ENCODE peak calls at places on chromosomes 12 and 14, in seven cellular contexts. One of them, this sample, is unnamed. For H3K36me3 and H3K27me3, the result is how much of the 10 kb centered on the place peaks cover.

GRCh38 chr12:103848132-103848531 is 7.1 kb upstream of the NT5DC3 start:
- DNase-seq in psoas muscle: no peak
- DNase-seq in HepG2: peak
- DNase-seq in upper lobe of right lung: no peak
- DNase-seq in heart left ventricle: no peak
- DNase-seq in naive thymus-derived CD4-positive, alpha-beta T cell: no peak
- DNase-seq in PC-3: peak
- DNase-seq in this sample: no peak

GRCh38 chr12:108237272-108237671 is 101.8 kb downstream of the CMKLR1 start:
- DNase-seq in upper lobe of right lung: no peak
- DNase-seq in psoas muscle: no peak
- DNase-seq in HepG2: peak
- DNase-seq in naive thymus-derived CD4-positive, alpha-beta T cell: no peak
- DNase-seq in PC-3: peak
- DNase-seq in heart left ventricle: no peak
- DNase-seq in this sample: peak

GRCh38 chr12:54455760-54456469 is 17.5 kb downstream of the GTSF1 start:
- DNase-seq in psoas muscle: no peak
- DNase-seq in naive thymus-derived CD4-positive, alpha-beta T cell: no peak
- DNase-seq in upper lobe of right lung: no peak
- DNase-seq in HepG2: no peak
- DNase-seq in PC-3: no peak
- DNase-seq in heart left ventricle: no peak
- DNase-seq in this sample: no peak

GRCh38 chr12:120445911-120446909 is at the start of the genes GATC and TRIAP1:
- DNase-seq in upper lobe of right lung: peak
- DNase-seq in HepG2: peak
- DNase-seq in PC-3: peak
- DNase-seq in naive thymus-derived CD4-positive, alpha-beta T cell: peak
- DNase-seq in psoas muscle: peak
- DNase-seq in heart left ventricle: peak
- DNase-seq in this sample: peak

GRCh38 chr12:2796187-2796663 is 1.5 kb downstream of the FKBP4 start:
- DNase-seq in heart left ventricle: no peak
- DNase-seq in naive thymus-derived CD4-positive, alpha-beta T cell: no peak
- DNase-seq in upper lobe of right lung: no peak
- DNase-seq in HepG2: no peak
- DNase-seq in PC-3: peak
- DNase-seq in psoas muscle: no peak
- DNase-seq in this sample: peak

GRCh38 chr12:17665839-17666238 is 424.2 kb downstream of the RERGL start:
- DNase-seq in heart left ventricle: no peak
- DNase-seq in PC-3: no peak
- DNase-seq in upper lobe of right lung: no peak
- DNase-seq in naive thymus-derived CD4-positive, alpha-beta T cell: no peak
- DNase-seq in HepG2: no peak
- DNase-seq in psoas muscle: no peak
- DNase-seq in this sample: no peak

GRCh38 chr12:63915105-63915830 is 70.8 kb downstream of the SRGAP1 start:
- DNase-seq in psoas muscle: no peak
- DNase-seq in PC-3: peak
- DNase-seq in upper lobe of right lung: no peak
- DNase-seq in naive thymus-derived CD4-positive, alpha-beta T cell: no peak
- DNase-seq in HepG2: no peak
- DNase-seq in heart left ventricle: no peak
- DNase-seq in this sample: no peak

GRCh38 chr12:125092108-125092871 is 27.1 kb downstream of the AACS start:
- DNase-seq in PC-3: no peak
- DNase-seq in heart left ventricle: no peak
- DNase-seq in HepG2: no peak
- DNase-seq in psoas muscle: no peak
- DNase-seq in upper lobe of right lung: no peak
- DNase-seq in naive thymus-derived CD4-positive, alpha-beta T cell: no peak
- DNase-seq in this sample: no peak

GRCh38 chr12:117119592-117120198 is 20.5 kb upstream of the TESC start:
- DNase-seq in upper lobe of right lung: peak
- DNase-seq in PC-3: peak
- DNase-seq in naive thymus-derived CD4-positive, alpha-beta T cell: no peak
- DNase-seq in psoas muscle: peak
- DNase-seq in heart left ventricle: no peak
- DNase-seq in HepG2: peak
- DNase-seq in this sample: peak

GRCh38 chr12:77777274-77777673 is 53.4 kb upstream of the NAV3 start:
- DNase-seq in naive thymus-derived CD4-positive, alpha-beta T cell: no peak
- DNase-seq in psoas muscle: no peak
- DNase-seq in PC-3: no peak
- DNase-seq in HepG2: no peak
- DNase-seq in heart left ventricle: no peak
- DNase-seq in upper lobe of right lung: no peak
- DNase-seq in this sample: no peak

GRCh38 chr14:103516426-103517171 is 6.0 kb downstream of the CKB start:
- DNase-seq in psoas muscle: peak
- DNase-seq in naive thymus-derived CD4-positive, alpha-beta T cell: no peak
- DNase-seq in upper lobe of right lung: peak
- DNase-seq in heart left ventricle: no peak
- DNase-seq in PC-3: no peak
- DNase-seq in HepG2: no peak
- DNase-seq in this sample: peak

GRCh38 chr14:98368916-98369315 is 903.1 kb downstream of the BCL11B start:
- DNase-seq in heart left ventricle: no peak
- DNase-seq in HepG2: no peak
- DNase-seq in PC-3: no peak
- DNase-seq in naive thymus-derived CD4-positive, alpha-beta T cell: no peak
- DNase-seq in psoas muscle: no peak
- DNase-seq in upper lobe of right lung: no peak
- DNase-seq in this sample: no peak

GRCh38 chr14:98008381-98009113 is 1211.4 kb downstream of the VRK1 start:
- DNase-seq in HepG2: no peak
- DNase-seq in naive thymus-derived CD4-positive, alpha-beta T cell: no peak
- DNase-seq in heart left ventricle: no peak
- DNase-seq in upper lobe of right lung: no peak
- DNase-seq in PC-3: peak
- DNase-seq in psoas muscle: no peak
- DNase-seq in this sample: no peak

GRCh38 chr14:75259510-75259855 is 19.1 kb upstream of the FOS start:
- DNase-seq in heart left ventricle: no peak
- DNase-seq in naive thymus-derived CD4-positive, alpha-beta T cell: no peak
- DNase-seq in HepG2: no peak
- DNase-seq in psoas muscle: no peak
- DNase-seq in PC-3: peak
- DNase-seq in upper lobe of right lung: no peak
- DNase-seq in this sample: peak

GRCh38 chr14:26395726-26396125 is 202.1 kb downstream of the NOVA1 start:
- DNase-seq in PC-3: no peak
- DNase-seq in psoas muscle: no peak
- DNase-seq in upper lobe of right lung: no peak
- DNase-seq in HepG2: no peak
- DNase-seq in heart left ventricle: no peak
- DNase-seq in naive thymus-derived CD4-positive, alpha-beta T cell: no peak
- DNase-seq in this sample: no peak

GRCh38 chr14:92253381-92253894 is 69.5 kb upstream of the SLC24A4 start:
- DNase-seq in heart left ventricle: no peak
- DNase-seq in upper lobe of right lung: no peak
- DNase-seq in psoas muscle: no peak
- DNase-seq in HepG2: no peak
- DNase-seq in PC-3: no peak
- DNase-seq in naive thymus-derived CD4-positive, alpha-beta T cell: no peak
- DNase-seq in this sample: peak

DNA sequence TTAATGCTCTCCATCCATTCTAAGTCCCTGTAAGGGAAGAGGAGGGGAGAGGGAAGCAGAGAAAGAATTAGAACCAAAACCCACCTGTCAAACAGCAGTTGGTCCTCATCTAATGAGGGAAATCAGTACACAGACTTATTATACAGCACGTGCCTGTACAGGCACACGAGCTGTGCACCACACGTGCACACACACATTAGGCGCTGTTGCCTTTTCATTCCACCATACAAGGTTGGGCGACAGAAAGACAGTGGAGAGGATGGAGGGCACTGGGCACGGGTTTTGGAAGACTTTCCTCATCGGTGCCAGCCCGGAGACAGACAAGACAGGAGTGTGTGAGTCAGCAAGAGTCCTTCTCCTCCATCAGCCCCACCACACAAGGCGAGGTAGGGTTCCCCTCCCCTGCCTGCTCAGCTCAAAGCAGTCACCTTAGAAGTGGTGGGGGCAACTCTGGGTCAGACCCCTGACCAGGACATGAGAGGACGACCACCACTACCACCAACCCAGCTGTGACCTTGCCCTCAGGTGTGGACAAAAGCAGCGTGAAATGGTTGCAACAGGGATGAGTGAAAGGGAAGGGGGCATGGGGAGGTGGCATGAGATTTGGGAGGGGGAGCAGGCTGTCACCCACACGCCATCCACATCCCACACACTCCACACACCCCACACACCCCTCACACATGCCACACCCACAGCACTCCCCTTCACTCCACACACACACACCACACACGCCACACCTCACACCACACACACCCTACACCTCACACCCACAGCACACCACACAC is 80.7 kb downstream of the ACTN1 start:
- DNase-seq in psoas muscle: peak
- DNase-seq in naive thymus-derived CD4-positive, alpha-beta T cell: no peak
- DNase-seq in HepG2: no peak
- DNase-seq in upper lobe of right lung: no peak
- DNase-seq in heart left ventricle: no peak
- DNase-seq in PC-3: no peak
- DNase-seq in this sample: no peak
- H3K4me3 ChIP-seq in psoas muscle: no peak
- H3K4me3 ChIP-seq in naive thymus-derived CD4-positive, alpha-beta T cell: no peak
- H3K4me3 ChIP-seq in HepG2: no peak
- H3K4me3 ChIP-seq in upper lobe of right lung: no peak
- H3K4me3 ChIP-seq in heart left ventricle: no peak
- H3K4me3 ChIP-seq in PC-3: no peak
- H3K4me3 ChIP-seq in this sample: no peak

GRCh38 chr14:67680941-67681340 is 6.5 kb upstream of the VTI1B start:
- DNase-seq in naive thymus-derived CD4-positive, alpha-beta T cell: no peak
- DNase-seq in heart left ventricle: no peak
- DNase-seq in psoas muscle: no peak
- DNase-seq in upper lobe of right lung: no peak
- DNase-seq in HepG2: no peak
- DNase-seq in PC-3: no peak
- DNase-seq in this sample: no peak
- H3K36me3 ChIP-seq in naive thymus-derived CD4-positive, alpha-beta T cell: under half
- H3K36me3 ChIP-seq in heart left ventricle: half or more
- H3K36me3 ChIP-seq in psoas muscle: under half
- H3K36me3 ChIP-seq in upper lobe of right lung: under half
- H3K36me3 ChIP-seq in HepG2: under half
- H3K36me3 ChIP-seq in PC-3: half or more
- H3K36me3 ChIP-seq in this sample: under half

GRCh38 chr14:56797003-56797568 is 13.2 kb downstream of the OTX2 start:
- DNase-seq in PC-3: no peak
- DNase-seq in psoas muscle: no peak
- DNase-seq in heart left ventricle: no peak
- DNase-seq in HepG2: no peak
- DNase-seq in naive thymus-derived CD4-positive, alpha-beta T cell: no peak
- DNase-seq in upper lobe of right lung: no peak
- DNase-seq in this sample: peak

GRCh38 chr14:56796259-56796658 is 14.0 kb downstream of the OTX2 start:
- DNase-seq in psoas muscle: no peak
- DNase-seq in PC-3: no peak
- DNase-seq in upper lobe of right lung: no peak
- DNase-seq in heart left ventricle: no peak
- DNase-seq in naive thymus-derived CD4-positive, alpha-beta T cell: no peak
- DNase-seq in HepG2: no peak
- DNase-seq in this sample: peak

GRCh38 chr14:56795284-56795622 is 15.0 kb downstream of the OTX2 start:
- DNase-seq in naive thymus-derived CD4-positive, alpha-beta T cell: no peak
- DNase-seq in HepG2: no peak
- DNase-seq in upper lobe of right lung: no peak
- DNase-seq in heart left ventricle: no peak
- DNase-seq in PC-3: no peak
- DNase-seq in psoas muscle: no peak
- DNase-seq in this sample: no peak

GRCh38 chr14:56794088-56794556 is 16.2 kb downstream of the OTX2 start:
- DNase-seq in psoas muscle: no peak
- DNase-seq in heart left ventricle: no peak
- DNase-seq in PC-3: no peak
- DNase-seq in HepG2: no peak
- DNase-seq in upper lobe of right lung: no peak
- DNase-seq in naive thymus-derived CD4-positive, alpha-beta T cell: no peak
- DNase-seq in this sample: no peak

DNA sequence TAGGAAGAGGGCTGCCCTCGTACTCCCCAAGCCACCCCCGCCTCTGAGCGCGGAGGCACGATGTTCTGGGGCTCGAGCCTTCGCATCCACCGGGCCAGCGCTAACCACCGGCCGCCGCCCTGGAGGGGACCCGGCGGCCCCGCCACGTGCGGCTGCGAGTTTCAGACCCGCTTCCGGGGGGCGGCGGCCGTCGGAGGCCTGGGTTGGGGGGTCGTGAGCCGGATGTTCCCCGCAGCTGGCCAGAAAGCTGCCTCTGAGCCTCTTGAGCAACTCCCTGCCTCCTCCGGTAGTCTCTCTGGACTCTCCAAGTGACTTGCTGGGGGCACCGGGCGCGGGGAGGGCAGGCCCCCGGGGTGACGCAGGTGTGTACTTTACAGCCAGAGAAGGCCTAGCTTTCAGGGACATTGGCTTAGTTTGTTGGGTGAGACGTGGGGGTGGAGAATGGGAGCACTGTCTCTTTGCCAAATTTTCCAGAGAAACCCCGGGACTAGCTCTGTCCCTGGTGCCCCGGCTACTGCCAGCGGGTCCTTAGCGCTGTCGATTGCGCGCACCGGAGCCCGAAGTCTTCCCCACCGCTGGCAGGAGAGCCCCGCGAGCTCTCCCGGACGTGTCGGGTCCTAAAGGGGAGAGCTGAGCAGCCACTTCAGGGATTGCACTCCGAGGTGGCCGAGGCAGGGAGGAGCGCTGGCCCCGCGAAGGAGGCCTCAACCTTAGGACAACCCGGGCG is 15.6 kb downstream of the OTX2 start:
- DNase-seq in psoas muscle: no peak
- DNase-seq in HepG2: no peak
- DNase-seq in naive thymus-derived CD4-positive, alpha-beta T cell: no peak
- DNase-seq in upper lobe of right lung: no peak
- DNase-seq in heart left ventricle: no peak
- DNase-seq in PC-3: no peak
- DNase-seq in this sample: peak
- H3K27me3 ChIP-seq in psoas muscle: under half
- H3K27me3 ChIP-seq in HepG2: under half
- H3K27me3 ChIP-seq in naive thymus-derived CD4-positive, alpha-beta T cell: under half
- H3K27me3 ChIP-seq in upper lobe of right lung: half or more
- H3K27me3 ChIP-seq in heart left ventricle: half or more
- H3K27me3 ChIP-seq in PC-3: half or more
- H3K27me3 ChIP-seq in this sample: half or more

DNA sequence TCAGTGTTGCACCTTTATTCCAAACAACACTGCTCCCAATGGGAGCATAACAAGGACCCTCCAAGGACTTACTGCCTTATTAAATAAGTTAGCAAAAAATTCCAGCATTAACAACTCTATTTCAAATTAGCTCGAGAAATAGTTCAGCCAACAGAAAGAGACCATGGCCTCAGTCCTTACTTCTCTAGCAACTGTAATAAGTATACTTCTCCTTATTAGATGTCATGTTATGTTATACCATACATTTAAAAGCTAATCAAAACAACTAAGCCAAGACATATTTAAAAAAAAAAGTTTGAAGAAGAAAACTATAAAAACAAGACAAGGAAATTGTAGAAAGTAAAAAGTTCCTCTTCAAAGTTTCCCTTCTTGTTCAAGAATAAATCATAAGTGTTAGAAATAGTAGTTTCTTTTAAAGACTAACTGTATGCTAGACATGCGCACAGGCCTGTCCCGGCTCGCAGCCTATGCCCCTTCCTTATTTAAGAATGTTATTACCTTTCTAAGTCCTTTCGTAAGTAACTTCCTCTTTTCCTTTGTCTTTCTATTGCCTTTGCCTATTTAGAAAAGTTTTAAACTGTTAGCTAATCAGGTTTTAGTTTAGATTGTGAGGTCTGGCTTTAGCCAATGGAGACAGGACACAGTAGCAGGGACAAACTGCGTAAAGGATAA is 68.6 kb downstream of the RESF1 start:
- DNase-seq in naive thymus-derived CD4-positive, alpha-beta T cell: no peak
- DNase-seq in upper lobe of right lung: no peak
- DNase-seq in PC-3: no peak
- DNase-seq in psoas muscle: no peak
- DNase-seq in heart left ventricle: no peak
- DNase-seq in HepG2: no peak
- DNase-seq in this sample: no peak
- H3K4me3 ChIP-seq in naive thymus-derived CD4-positive, alpha-beta T cell: no peak
- H3K4me3 ChIP-seq in upper lobe of right lung: no peak
- H3K4me3 ChIP-seq in PC-3: no peak
- H3K4me3 ChIP-seq in psoas muscle: no peak
- H3K4me3 ChIP-seq in heart left ventricle: no peak
- H3K4me3 ChIP-seq in HepG2: no peak
- H3K4me3 ChIP-seq in this sample: no peak

This sample was measured in H7.